ENCODE peak calls at places on chromosomes 13 and 19, in five cellular contexts. C is transverse colon, A is Peyer's patch, B is Panc1, P is A673. M is an unnamed sample.

GRCh38 chr13:47409778-47410177 is 512.9 kb upstream of the HTR2A start:
- DNase-seq in C (no peak), B (no peak), A (no peak), P (no peak), M (no peak)

GRCh38 chr19:9857920-9858746 is 23.0 kb downstream of the PIN1 start:
- DNase-seq in A (no peak), C (no peak), P (no peak), B (no peak), M (peak)

GRCh38 chr13:78190296-78190695 is 271.7 kb upstream of the EDNRB start:
- DNase-seq in A (no peak), P (no peak), C (no peak), B (no peak), M (no peak)

GRCh38 chr13:87884874-87885273 is 213.7 kb downstream of the SLITRK5 start:
- DNase-seq in A (no peak), P (peak), B (no peak), C (no peak), M (no peak)

GRCh38 chr19:55341191-55342043 is 1.7 kb downstream of the KMT5C start:
- DNase-seq in B (no peak), A (peak), P (no peak), C (peak), M (peak)

GRCh38 chr13:20349564-20350379 is 117.7 kb upstream of the GJB6 start:
- DNase-seq in P (no peak), B (no peak), C (no peak), A (no peak), M (no peak)

GRCh38 chr19:38647966-38648788 is 728 bp downstream of the ACTN4 start:
- DNase-seq in P (no peak), A (no peak), B (no peak), C (no peak), M (no peak)

GRCh38 chr13:94419304-94419943 is 60.1 kb downstream of the DCT start:
- DNase-seq in P (peak), C (no peak), B (peak), A (no peak), M (peak)

GRCh38 chr13:80338781-80339577 is 1.9 kb downstream of the SPRY2 start:
- DNase-seq in B (no peak), A (peak), P (peak), C (peak), M (peak)

GRCh38 chr13:49620170-49620621 is 8.1 kb upstream of the ARL11 start:
- DNase-seq in P (no peak), A (peak), C (peak), B (no peak), M (peak)

GRCh38 chr13:97339019-97339988 is 94.7 kb upstream of the RAP2A start:
- DNase-seq in A (no peak), P (peak), B (no peak), C (peak), M (peak)

GRCh38 chr19:39145180-39145953 is 19.8 kb downstream of the PAK4 start:
- DNase-seq in P (no peak), A (no peak), C (peak), B (no peak), M (no peak)

GRCh38 chr13:32165791-32166190 is 134.2 kb downstream of the FRY start:
- DNase-seq in P (no peak), B (no peak), C (no peak), A (no peak), M (no peak)

GRCh38 chr19:4352701-4353121 is 9.3 kb downstream of the MPND start:
- DNase-seq in C (no peak), A (no peak), B (no peak), P (peak), M (peak)

GRCh38 chr19:44879309-44880065 is 11.6 kb upstream of the TOMM40 start:
- DNase-seq in C (no peak), P (no peak), A (no peak), B (no peak), M (no peak)

GRCh38 chr13:93862259-93862658 is 617.2 kb downstream of the DCT start:
- DNase-seq in P (no peak), B (no peak), A (no peak), C (no peak), M (no peak)

GRCh38 chr19:57559008-57559403 is 657 bp downstream of the ZNF550 start:
- DNase-seq in A (peak), C (peak), B (no peak), P (no peak), M (peak)

GRCh38 chr19:16076958-16077611 is 790 bp downstream of the TPM4 start:
- DNase-seq in C (peak), A (peak), P (peak), B (no peak), M (no peak)

GRCh38 chr13:23570099-23570926 is at the start of gene TNFRSF19:
- DNase-seq in P (peak), B (no peak), C (no peak), A (no peak), M (peak)

GRCh38 chr13:114115191-114115671 is 17.2 kb downstream of the RASA3 start:
- DNase-seq in B (no peak), C (peak), P (no peak), A (peak), M (no peak)

GRCh38 chr13:111347438-111347837 is 27.0 kb downstream of the TEX29 start:
- DNase-seq in B (no peak), A (no peak), C (no peak), P (no peak), M (no peak)

GRCh38 chr13:103349664-103350063 is 283.4 kb upstream of the SLC10A2 start:
- DNase-seq in A (no peak), P (no peak), B (no peak), C (no peak), M (no peak)

GRCh38 chr13:94400874-94401273 is 78.6 kb downstream of the DCT start:
- DNase-seq in C (no peak), A (no peak), P (no peak), B (no peak), M (no peak)

GRCh38 chr19:13946414-13946813 is 5.9 kb upstream of the DCAF15 start:
- DNase-seq in A (no peak), B (no peak), P (no peak), C (no peak), M (no peak)

DNA sequence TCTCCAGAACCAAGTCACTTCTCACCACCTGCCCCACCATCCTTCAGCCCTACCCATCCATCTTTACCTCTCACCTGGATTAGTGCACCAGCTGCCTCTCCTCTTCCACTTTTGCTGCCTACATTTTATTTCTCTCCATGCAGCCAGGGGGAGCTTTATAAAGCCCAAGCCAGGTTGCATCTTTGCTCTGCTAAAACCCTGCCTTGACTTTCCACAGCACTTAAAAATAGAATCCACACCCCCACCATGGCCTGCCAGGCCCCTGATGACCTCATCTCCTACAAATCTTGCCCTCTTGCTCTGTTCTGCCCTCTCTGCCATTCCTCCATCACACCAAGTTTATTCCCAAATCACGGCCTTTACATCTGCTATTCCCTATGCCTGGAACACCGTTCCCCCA is 1.8 kb downstream of the HOOK2 start:
- DNase-seq in B (no peak), C (no peak), P (no peak), A (no peak), M (no peak)
- TF ChIP-seq CTCF in B (peak), C (no peak), P (peak), A (no peak), M (peak)

DNA sequence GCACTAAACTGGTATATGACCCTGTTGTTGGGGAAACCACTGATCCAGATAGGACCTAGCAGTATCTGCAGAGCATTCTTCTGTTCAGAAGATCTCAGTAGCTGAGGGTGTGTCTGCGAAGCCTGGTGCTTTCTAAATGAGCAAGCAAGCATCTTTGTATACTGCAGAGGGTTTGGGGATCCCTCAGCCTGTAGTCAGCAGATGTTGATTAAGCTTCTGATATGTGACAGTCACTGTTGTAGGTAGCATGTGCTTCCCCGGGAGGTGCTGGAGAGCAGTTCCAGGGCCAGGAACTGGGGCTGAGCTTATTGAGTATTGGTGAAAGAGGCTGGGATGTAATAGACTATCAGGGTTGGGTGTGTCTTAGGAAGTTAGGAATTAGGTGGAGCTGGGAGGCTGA is 1.5 kb downstream of the SCAF1 start:
- DNase-seq in C (no peak), B (no peak), A (no peak), P (no peak), M (peak)
- H3K4me3 ChIP-seq in C (no peak), B (no peak), A (peak), P (peak), M (peak)

GRCh38 chr13:43304945-43305344 is 281.6 kb downstream of the DNAJC15 start:
- DNase-seq in B (no peak), C (no peak), P (no peak), A (no peak), M (no peak)
- TF ChIP-seq CTCF in B (peak), C (no peak), P (peak), A (no peak), M (no peak)

GRCh38 chr19:31346660-31347059 is 2.6 kb downstream of the TSHZ3 start:
- DNase-seq in P (no peak), A (no peak), C (no peak), B (no peak), M (no peak)

GRCh38 chr19:31349160-31349881 is at the start of gene TSHZ3:
- DNase-seq in B (no peak), A (no peak), P (peak), C (peak), M (no peak)

GRCh38 chr19:31348416-31349159 is 648 bp downstream of the TSHZ3 start:
- DNase-seq in C (no peak), A (no peak), B (no peak), P (peak), M (no peak)

GRCh38 chr19:31347356-31347755 is 1.9 kb downstream of the TSHZ3 start:
- DNase-seq in C (no peak), A (no peak), P (no peak), B (no peak), M (no peak)

DNA sequence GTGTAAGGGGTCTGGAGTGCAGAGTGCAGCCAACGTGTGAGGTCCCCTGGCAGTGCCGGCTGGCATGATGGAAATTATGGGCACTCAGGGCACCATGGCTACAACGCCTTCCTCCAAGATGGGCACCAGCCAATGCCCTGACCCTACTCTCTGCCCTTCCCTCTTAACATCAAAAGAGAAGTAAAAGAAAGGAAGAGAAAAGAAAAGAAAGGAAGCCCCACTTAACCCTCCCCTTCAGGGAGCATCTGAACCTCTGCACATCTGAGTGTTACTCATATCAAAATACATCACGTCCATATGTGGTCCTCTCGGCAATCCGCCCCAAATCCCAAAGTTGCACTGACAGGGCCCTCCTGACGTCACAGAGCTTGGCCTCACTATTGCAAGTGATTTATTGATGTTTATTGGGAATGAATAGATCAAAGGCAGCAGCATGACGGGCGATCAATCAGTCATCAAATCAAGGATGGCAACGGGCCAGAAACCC is 1.4 kb downstream of the TSHZ3 start:
- DNase-seq in B (no peak), C (no peak), P (no peak), A (no peak), M (no peak)
- H3K4me3 ChIP-seq in B (peak), C (peak), P (peak), A (peak), M (no peak)

DNA sequence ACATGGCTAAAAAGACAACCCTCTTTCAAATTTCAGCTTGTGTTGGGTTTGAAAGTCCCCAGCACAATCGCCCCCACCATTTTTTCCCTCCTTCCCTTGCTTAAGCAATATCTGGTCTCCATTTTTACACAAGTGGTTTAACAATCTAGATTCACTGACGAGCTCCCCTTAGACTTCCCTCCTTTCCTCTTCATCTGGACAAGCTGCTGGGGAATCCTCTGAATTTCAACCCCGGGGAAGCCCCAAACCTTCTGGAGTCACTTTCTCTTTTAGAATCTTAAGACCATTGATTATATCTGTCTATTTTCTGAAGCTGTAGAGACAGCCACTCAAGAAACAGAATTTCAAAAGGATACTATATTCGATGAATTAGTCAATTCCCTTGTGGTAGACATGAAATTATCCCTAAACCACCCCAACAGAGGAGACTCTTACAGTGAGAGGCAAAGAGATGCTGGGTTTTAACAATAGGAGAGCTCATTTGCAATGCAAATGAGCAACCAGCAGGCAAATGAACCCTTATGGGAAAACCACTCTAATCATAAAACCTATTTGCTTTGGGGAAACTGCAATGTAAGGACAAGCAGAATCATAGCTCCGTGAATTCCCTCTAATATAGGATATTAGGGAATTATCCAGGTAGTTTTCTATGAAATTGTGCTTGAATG is 78.9 kb downstream of the TEX26 start:
- DNase-seq in P (peak), B (no peak), A (no peak), C (no peak), M (peak)
- TF ChIP-seq CTCF in P (no peak), B (no peak), A (no peak), C (no peak), M (no peak)

DNA sequence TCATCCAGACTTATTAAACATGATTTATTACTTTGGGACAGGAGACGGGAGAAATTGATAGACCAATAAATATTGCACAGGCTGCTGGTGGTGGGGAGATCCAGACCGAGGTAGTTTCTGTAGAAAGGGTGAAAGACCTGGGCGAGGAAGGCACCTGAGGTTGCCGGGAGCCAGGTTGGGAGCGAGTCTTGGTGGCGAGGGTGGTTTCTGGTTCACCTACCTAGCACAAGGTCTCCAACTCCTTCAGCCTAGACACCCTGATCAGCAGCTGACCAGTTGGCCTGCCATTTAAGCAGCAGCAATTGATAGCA is 7.0 kb downstream of the EMP3 start:
- DNase-seq in B (no peak), C (no peak), P (no peak), A (no peak), M (no peak)
- H3K4me3 ChIP-seq in B (peak), C (no peak), P (peak), A (peak), M (peak)